ENCODE peak calls at places on chromosome 6, in four cellular contexts. C is stomach; S is effector memory CD4-positive, alpha-beta T cell; P is Caco-2. R is an unnamed sample. For H3K36me3, the result is how much of the 10 kb centered on the place peaks cover.

GRCh38 chr6:46925563-46926253 is 4.0 kb upstream of the ADGRF5 start:
- DNase-seq in C (peak), S (no peak), P (no peak), R (no peak)

GRCh38 chr6:8749449-8749848 is 314.1 kb upstream of the SLC35B3 start:
- DNase-seq in C (no peak), S (no peak), P (no peak), R (no peak)

GRCh38 chr6:73796881-73797280 is 100.9 kb downstream of the CD109 start:
- DNase-seq in S (no peak), C (no peak), P (no peak), R (no peak)

GRCh38 chr6:170394980-170395379 is 88.4 kb downstream of the FAM120B start:
- DNase-seq in P (no peak), S (no peak), C (no peak), R (no peak)

GRCh38 chr6:116268589-116269293 is 11.0 kb downstream of the TSPYL1 start:
- DNase-seq in S (no peak), C (no peak), P (no peak), R (no peak)

GRCh38 chr6:105482227-105482839 is 79.5 kb upstream of the PREP start:
- DNase-seq in S (no peak), C (peak), P (no peak), R (peak)

GRCh38 chr6:52361347-52361944 is 505 bp upstream of the PAQR8 start:
- DNase-seq in P (no peak), S (peak), C (no peak), R (peak)

GRCh38 chr6:111533087-111533784 is 50.2 kb upstream of the REV3L start:
- DNase-seq in P (no peak), C (no peak), S (no peak), R (no peak)

GRCh38 chr6:78578430-78578829 is 288.9 kb upstream of the IRAK1BP1 start:
- DNase-seq in S (no peak), P (no peak), C (no peak), R (no peak)

GRCh38 chr6:13445005-13445743 is 42.2 kb downstream of the GFOD1 start:
- DNase-seq in P (no peak), C (peak), S (no peak), R (no peak)

GRCh38 chr6:110524305-110524704 is 47.9 kb upstream of the SLC22A16 start:
- DNase-seq in P (no peak), S (no peak), C (no peak), R (no peak)

GRCh38 chr6:81998432-81998831 is 246.0 kb upstream of the TENT5A start:
- DNase-seq in C (no peak), S (no peak), P (no peak), R (no peak)

GRCh38 chr6:14344486-14344885 is 226.9 kb downstream of the CD83 start:
- DNase-seq in C (no peak), P (no peak), S (no peak), R (no peak)

GRCh38 chr6:26249709-26249958 is 115.4 kb upstream of the BTN3A2 start:
- DNase-seq in C (no peak), S (no peak), P (no peak), R (no peak)

GRCh38 chr6:136063095-136063494 is 187.0 kb downstream of the MTFR2 start:
- DNase-seq in C (no peak), P (no peak), S (no peak), R (no peak)

GRCh38 chr6:81487489-81487888 is 265.0 kb downstream of the TENT5A start:
- DNase-seq in P (no peak), S (no peak), C (peak), R (no peak)

GRCh38 chr6:47042238-47042843 is at the start of gene ADGRF1:
- DNase-seq in P (no peak), S (no peak), C (peak), R (no peak)

GRCh38 chr6:150573041-150573681 is 26.5 kb upstream of the PLEKHG1 start:
- DNase-seq in C (no peak), S (no peak), P (peak), R (peak)

GRCh38 chr6:132604635-132605150 is 15.2 kb upstream of the TAAR5 start:
- DNase-seq in C (no peak), P (no peak), S (no peak), R (no peak)

GRCh38 chr6:110542311-110543024 is 66.1 kb upstream of the SLC22A16 start:
- DNase-seq in S (no peak), C (no peak), P (no peak), R (no peak)

GRCh38 chr6:162379762-162380409 is 347.7 kb downstream of the PRKN start:
- DNase-seq in S (no peak), C (no peak), P (no peak), R (no peak)

GRCh38 chr6:130928993-130929678 is 101.9 kb downstream of the SMLR1 start:
- DNase-seq in S (no peak), C (no peak), P (no peak), R (no peak)

GRCh38 chr6:1103945-1104623 is 207.8 kb upstream of the FOXQ1 start:
- DNase-seq in P (no peak), S (no peak), C (no peak), R (no peak)

GRCh38 chr6:96059586-96059985 is 43.8 kb downstream of the FUT9 start:
- DNase-seq in S (no peak), C (no peak), P (no peak), R (no peak)

GRCh38 chr6:14440891-14441358 is 323.4 kb downstream of the CD83 start:
- DNase-seq in C (no peak), S (no peak), P (no peak), R (no peak)

GRCh38 chr6:16582437-16583150 is 178.7 kb downstream of the ATXN1 start:
- DNase-seq in P (no peak), S (no peak), C (no peak), R (no peak)

DNA sequence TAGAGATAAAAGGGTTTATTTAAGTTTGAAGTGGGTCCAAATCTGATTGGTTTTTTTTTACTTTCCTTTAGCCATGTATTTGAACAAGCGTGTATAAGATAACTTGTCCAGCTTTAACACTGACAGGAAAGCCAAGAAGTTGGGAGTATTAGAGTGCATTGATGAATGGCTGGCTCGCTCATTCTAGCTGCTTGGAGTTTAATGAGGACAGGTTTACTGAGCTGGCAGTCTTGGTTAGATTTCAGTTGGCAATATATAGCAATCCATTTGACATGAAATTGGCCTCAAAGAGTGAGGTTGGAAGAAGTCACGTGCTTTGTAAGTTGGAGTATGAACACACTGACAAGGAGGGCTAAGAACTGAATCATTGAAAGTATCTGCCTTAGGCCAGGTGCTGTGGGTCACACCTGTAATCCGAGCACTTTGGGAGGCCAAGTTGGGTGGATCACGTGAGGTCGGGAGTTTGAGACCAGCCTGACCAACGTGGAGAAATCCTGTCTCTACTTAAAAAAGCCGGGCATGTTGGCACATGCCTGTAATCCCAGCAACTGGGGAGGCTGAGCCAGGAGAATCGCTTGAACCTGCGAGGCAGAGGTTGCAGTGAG is 13.7 kb downstream of the SRSF3 start:
- DNase-seq in S (no peak), P (no peak), C (peak), R (peak)
- H3K36me3 ChIP-seq in S (half or more), P (under half), C (half or more), R (half or more)

GRCh38 chr6:33683576-33684427 is 27.7 kb downstream of the UQCC2 start:
- DNase-seq in P (no peak), C (no peak), S (no peak), R (no peak)
- H3K36me3 ChIP-seq in P (under half), C (half or more), S (half or more), R (half or more)

DNA sequence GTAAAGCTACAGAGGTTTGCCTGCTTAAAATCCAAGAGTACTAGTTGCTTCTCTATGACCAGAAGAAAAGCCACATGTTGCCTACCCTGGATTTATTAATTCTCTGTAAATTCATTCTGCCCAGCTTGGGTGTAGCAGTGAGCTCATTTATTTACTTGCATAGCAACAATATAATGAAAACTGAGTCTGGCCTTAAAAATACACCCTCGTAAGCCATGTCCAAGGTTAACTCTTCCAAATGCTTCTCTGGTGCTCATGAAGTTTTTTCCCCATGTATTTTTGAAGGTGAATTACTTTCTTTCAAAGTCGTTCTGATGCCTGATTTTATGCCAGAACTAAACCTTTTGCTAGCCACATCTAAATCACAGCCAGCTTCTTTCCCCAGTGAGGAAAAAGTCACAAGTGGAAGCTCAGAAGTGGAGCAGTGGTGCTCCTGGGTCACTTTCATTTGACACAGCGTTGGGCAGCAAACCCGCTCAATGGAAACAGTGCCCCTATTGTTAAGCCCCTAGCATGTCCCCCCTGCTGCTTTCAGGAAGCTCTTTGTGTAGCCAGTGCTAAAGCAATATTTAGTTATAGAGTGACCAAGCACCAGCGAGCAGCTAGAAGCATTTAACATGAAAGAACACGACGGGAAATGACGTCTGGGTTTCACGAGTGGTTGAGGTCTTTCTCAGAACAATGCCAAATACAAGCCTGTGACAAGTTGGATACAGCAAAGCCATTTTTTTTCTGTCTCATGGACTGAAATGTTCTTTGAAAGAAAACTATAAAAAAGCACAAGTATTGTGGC is 29.8 kb downstream of the NEDD9 start:
- DNase-seq in S (no peak), P (no peak), C (no peak), R (no peak)
- H3K36me3 ChIP-seq in S (under half), P (under half), C (half or more), R (under half)

GRCh38 chr6:30891450-30891723 is 7.1 kb downstream of the DDR1 start:
- DNase-seq in S (no peak), C (no peak), P (no peak), R (no peak)

GRCh38 chr6:30893666-30894065 is 9.3 kb downstream of the DDR1 start:
- DNase-seq in C (no peak), P (no peak), S (no peak), R (no peak)

GRCh38 chr6:30891816-30892553 is 7.7 kb downstream of the DDR1 start:
- DNase-seq in S (no peak), P (no peak), C (no peak), R (no peak)

GRCh38 chr6:30894381-30894780 is 10.1 kb downstream of the DDR1 start:
- DNase-seq in S (no peak), C (no peak), P (no peak), R (no peak)

GRCh38 chr6:30893001-30893591 is 8.8 kb downstream of the DDR1 start:
- DNase-seq in S (no peak), C (no peak), P (peak), R (no peak)
- H3K36me3 ChIP-seq in S (under half), C (half or more), P (under half), R (half or more)